ENCODE peak calls at places on chromosomes 1 and 21, in seven cellular contexts. C is adrenal gland, U is tibial nerve, D is heart left ventricle, X is gastrocnemius medialis, F is ovary, N is uterus. R is an unnamed sample.

GRCh38 chr21:41768371-41769042 is 1.7 kb upstream of the RIPK4 start:
- DNase-seq in F (no peak), C (no peak), X (no peak), N (no peak), D (no peak), U (no peak), R (peak; percentile 63)

GRCh38 chr1:79920970-79921669 is 914.6 kb upstream of the ADGRL4 start:
- DNase-seq in U (no peak), X (no peak), C (no peak), F (no peak), D (no peak), N (no peak), R (no peak)

GRCh38 chr1:52532247-52532646 is 20.6 kb downstream of the TUT4 start:
- DNase-seq in C (no peak), X (no peak), D (no peak), U (no peak), N (no peak), F (no peak), R (no peak)

GRCh38 chr1:36687312-36687711 is 204.6 kb upstream of the CSF3R start:
- DNase-seq in U (no peak), X (no peak), F (no peak), N (no peak), C (no peak), D (no peak), R (no peak)

GRCh38 chr1:21574464-21575151 is 65.4 kb downstream of the ALPL start:
- DNase-seq in F (peak; percentile 37), U (no peak), N (peak; percentile 49), D (peak; percentile 86), X (peak; percentile 8), C (peak; percentile 69), R (no peak)

GRCh38 chr1:228101994-228102790 is 933 bp downstream of the C1orf35 start:
- DNase-seq in C (no peak), F (no peak), N (no peak), U (no peak), D (no peak), X (no peak), R (peak; percentile 82)

GRCh38 chr1:109497449-109498160 is 3.7 kb downstream of the CYB561D1 start:
- DNase-seq in N (no peak), D (no peak), F (no peak), C (no peak), X (no peak), U (no peak), R (no peak)

GRCh38 chr1:50978852-50979781 is 9.1 kb downstream of the CDKN2C start:
- DNase-seq in U (no peak), C (peak; percentile 29), D (peak; percentile 10), X (no peak), N (no peak), F (peak; percentile 30), R (no peak)

GRCh38 chr1:91830242-91831131 is 55.5 kb downstream of the TGFBR3 start:
- DNase-seq in X (no peak), C (peak; percentile 58), F (peak; percentile 78), U (peak; percentile 61), D (peak; percentile 75), N (peak; percentile 77), R (peak; percentile 85)

GRCh38 chr1:10735603-10736305 is 60.7 kb downstream of the CASZ1 start:
- DNase-seq in F (no peak), X (peak; percentile 71), C (no peak), U (no peak), D (no peak), N (no peak), R (no peak)

GRCh38 chr1:209727785-209728184 is 23.1 kb downstream of the HSD11B1 start:
- DNase-seq in D (no peak), N (no peak), U (no peak), X (no peak), C (no peak), F (no peak), R (no peak)

GRCh38 chr1:5988596-5989285 is 3.5 kb downstream of the NPHP4 start:
- DNase-seq in F (no peak), U (no peak), D (no peak), N (no peak), X (no peak), C (no peak), R (no peak)

GRCh38 chr1:192907545-192908243 is 98.9 kb downstream of the RGS2 start:
- DNase-seq in U (peak; percentile 16), F (no peak), C (no peak), N (no peak), X (no peak), D (no peak), R (no peak)

GRCh38 chr1:171219751-171220385 is 28.4 kb upstream of the FMO1 start:
- DNase-seq in F (no peak), X (no peak), D (no peak), U (no peak), C (no peak), N (no peak), R (no peak)

GRCh38 chr1:168918860-168919741 is 187.4 kb upstream of the ATP1B1 start:
- DNase-seq in X (no peak), D (no peak), U (no peak), C (no peak), N (no peak), F (no peak), R (no peak)

GRCh38 chr1:108878678-108879077 is 1.9 kb downstream of the GPSM2 start:
- DNase-seq in X (no peak), C (no peak), D (no peak), F (no peak), N (no peak), U (no peak), R (no peak)

GRCh38 chr1:161073474-161074121 is 3.9 kb upstream of the ARHGAP30 start:
- DNase-seq in N (no peak), X (no peak), C (no peak), F (no peak), U (no peak), D (no peak), R (no peak)

GRCh38 chr21:35882791-35883240 is 177.5 kb downstream of the SETD4 start:
- DNase-seq in F (no peak), N (no peak), D (no peak), X (no peak), U (peak; percentile 44), C (no peak), R (no peak)

GRCh38 chr1:201597551-201598230 is 58.8 kb downstream of the NAV1 start:
- DNase-seq in N (peak; percentile 57), F (peak; percentile 27), X (no peak), C (peak; percentile 42), U (no peak), D (peak; percentile 62), R (peak; percentile 71)

GRCh38 chr1:85579619-85580018 is 942 bp upstream of the CCN1 start:
- DNase-seq in C (peak; percentile 27), D (peak; percentile 46), X (no peak), U (peak; percentile 24), N (peak; percentile 61), F (peak; percentile 37), R (peak; percentile 77)

GRCh38 chr1:203153989-203154821 is 21.4 kb downstream of the MYBPH start:
- DNase-seq in D (no peak), C (no peak), U (no peak), N (no peak), F (no peak), X (no peak), R (no peak)

GRCh38 chr1:47983677-47984076 is 13.5 kb downstream of the TRABD2B start:
- DNase-seq in X (no peak), U (no peak), F (no peak), N (no peak), C (no peak), D (no peak), R (no peak)

DNA sequence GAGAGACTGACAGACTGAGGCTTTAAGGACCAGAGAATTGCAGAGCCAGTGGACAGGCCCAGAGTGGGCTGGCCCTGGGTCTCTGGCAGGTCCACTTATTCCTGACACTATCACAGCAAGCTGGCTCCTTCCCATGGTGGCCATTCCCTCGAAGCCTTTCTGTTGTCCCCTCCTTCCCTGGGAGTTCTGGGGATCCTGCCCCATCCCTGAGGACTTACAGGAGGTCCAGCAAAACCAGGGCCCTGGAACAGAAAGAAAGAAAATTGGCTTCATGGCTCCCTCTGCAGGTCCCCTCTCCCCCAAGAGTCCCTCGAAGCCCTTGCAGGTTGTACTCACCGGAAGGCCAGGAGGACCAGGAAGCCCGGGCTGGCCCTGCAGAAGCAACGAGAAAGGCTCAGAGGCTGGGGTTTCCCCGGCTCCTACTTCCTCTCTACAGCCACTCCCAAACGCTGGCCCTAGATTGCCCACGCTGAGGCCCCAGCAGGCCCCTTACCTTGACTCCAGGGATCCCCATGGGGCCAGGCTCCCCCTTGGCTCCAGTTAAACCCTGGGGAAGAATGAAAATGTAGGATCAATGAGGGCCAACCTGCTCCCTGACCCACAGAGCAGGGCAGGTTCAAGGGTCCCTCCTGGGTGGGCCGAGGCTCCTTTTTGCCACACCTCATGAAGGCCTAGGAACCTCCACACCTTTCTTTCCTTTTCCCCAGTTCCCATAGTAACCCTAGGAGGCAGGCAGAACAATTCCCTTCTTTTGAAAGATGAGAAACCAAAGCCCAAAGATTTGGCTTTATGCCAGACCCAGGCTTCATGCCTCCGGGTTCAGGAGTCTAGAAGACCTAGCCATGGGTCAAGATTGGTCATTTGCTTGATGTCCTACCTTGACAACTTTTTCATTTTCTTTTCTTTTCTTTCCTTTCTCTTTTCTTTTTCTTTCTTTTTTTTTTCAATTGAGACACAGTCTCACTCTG is 4.6 kb downstream of the COL9A2 start:
- DNase-seq in X (no peak), U (no peak), C (no peak), D (no peak), F (no peak), N (no peak), R (no peak)
- H3K27ac ChIP-seq in X (no peak overlapping the region), U (no peak overlapping the region), C (no peak overlapping the region), D (no peak overlapping the region), F (no peak overlapping the region), N (no peak overlapping the region), R (no peak overlapping the region)

GRCh38 chr1:215555531-215555930 is 11.6 kb upstream of the KCTD3 start:
- DNase-seq in N (no peak), C (no peak), X (no peak), D (no peak), U (no peak), F (no peak), R (no peak)
- TF ChIP-seq CTCF in N (no peak), C (no peak), X (no peak), D (no peak), U (no peak), F (no peak), R (no peak)

GRCh38 chr1:1065265-1065939 is 8.7 kb downstream of the RNF223 start:
- DNase-seq in N (no peak), X (no peak), D (no peak), C (no peak), U (no peak), F (no peak), R (no peak)

GRCh38 chr1:1068374-1069060 is 5.6 kb downstream of the RNF223 start:
- DNase-seq in U (no peak), C (no peak), N (no peak), D (no peak), X (no peak), F (no peak), R (no peak)

GRCh38 chr1:1067284-1068076 is 6.6 kb downstream of the RNF223 start:
- DNase-seq in U (no peak), N (no peak), X (no peak), F (no peak), D (no peak), C (no peak), R (no peak)

GRCh38 chr1:1068077-1068373 is 6.1 kb downstream of the RNF223 start:
- DNase-seq in F (no peak), D (no peak), N (no peak), U (no peak), C (no peak), X (no peak), R (no peak)

GRCh38 chr1:1066403-1067283 is 7.5 kb downstream of the RNF223 start:
- DNase-seq in F (no peak), C (no peak), N (no peak), D (no peak), U (no peak), X (no peak), R (no peak)
- TF ChIP-seq POLR2A in F (no peak), C (no peak), N (no peak), D (no peak), U (no peak), X (no peak), R (no peak)

GRCh38 chr1:116763787-116764465 is 9.7 kb downstream of the CD2 start:
- DNase-seq in X (no peak), C (peak; percentile 28), D (no peak), F (no peak), U (no peak), N (no peak), R (no peak)
- H3K27ac ChIP-seq in X (no peak overlapping the region), C (no peak overlapping the region), D (no peak overlapping the region), F (no peak overlapping the region), U (peak overlapping the region; percentile 16), N (no peak overlapping the region), R (no peak overlapping the region)